ENCODE peak calls at places on chromosomes 11 and 22, in seven cellular contexts. D is IMR-90, G is MV-4-11, J is hippocampal formation, B is Caki2, Z is NCI-H2081, F is PC-3. V is an unnamed sample.

GRCh38 chr22:37314315-37315046 is 32.2 kb downstream of the CYTH4 start:
- DNase-seq in F (no peak), G (no peak), B (no peak), J (no peak), D (no peak), Z (no peak), V (no peak)

GRCh38 chr11:27248430-27249207 is 114.4 kb downstream of the CCDC34 start:
- DNase-seq in D (no peak), B (no peak), J (no peak), F (no peak), G (no peak), Z (no peak), V (no peak)

GRCh38 chr11:17877886-17878285 is 135.0 kb downstream of the SERGEF start:
- DNase-seq in F (no peak), G (no peak), D (no peak), J (no peak), Z (no peak), B (no peak), V (no peak)

GRCh38 chr11:111324277-111324720 is 26.0 kb downstream of the POU2AF3 start:
- DNase-seq in J (no peak), F (peak), B (no peak), G (no peak), Z (no peak), D (peak), V (peak)

GRCh38 chr11:117443269-117444186 is 115.9 kb downstream of the CEP164 start:
- DNase-seq in D (peak), J (peak), Z (peak), F (peak), B (no peak), G (peak), V (peak)

GRCh38 chr11:35404397-35404775 is 15.0 kb downstream of the SLC1A2 start:
- DNase-seq in F (peak), D (peak), Z (no peak), G (peak), J (peak), B (no peak), V (peak)

GRCh38 chr11:33452806-33453205 is 195.6 kb downstream of the HIPK3 start:
- DNase-seq in B (no peak), Z (no peak), J (no peak), F (peak), D (peak), G (no peak), V (peak)

GRCh38 chr11:123057604-123058305 is 4.2 kb downstream of the HSPA8 start:
- DNase-seq in J (no peak), G (no peak), B (no peak), D (no peak), F (no peak), Z (no peak), V (peak)

GRCh38 chr11:61149624-61150615 is 11.3 kb downstream of the VPS37C start:
- DNase-seq in Z (no peak), G (no peak), F (peak), D (peak), B (no peak), J (no peak), V (peak)

GRCh38 chr11:14422052-14422813 is 63.2 kb upstream of the RRAS2 start:
- DNase-seq in Z (peak), G (no peak), B (peak), J (peak), D (peak), F (peak), V (peak)

GRCh38 chr11:36352919-36353318 is 56.8 kb downstream of the PRR5L start:
- DNase-seq in G (peak), Z (no peak), F (no peak), J (no peak), D (no peak), B (no peak), V (no peak)

GRCh38 chr11:106917973-106918372 is 100.3 kb downstream of the GUCY1A2 start:
- DNase-seq in D (peak), Z (peak), G (no peak), B (no peak), F (peak), J (no peak), V (peak)

GRCh38 chr11:121235057-121235456 is 57.5 kb upstream of the SC5D start:
- DNase-seq in B (no peak), Z (no peak), F (no peak), G (no peak), D (no peak), J (no peak), V (no peak)

GRCh38 chr11:130648601-130649000 is 200.2 kb downstream of the ADAMTS15 start:
- DNase-seq in J (no peak), B (no peak), Z (no peak), F (no peak), G (no peak), D (no peak), V (no peak)

GRCh38 chr22:20524004-20524481 is 16.6 kb downstream of the MED15 start:
- DNase-seq in F (peak), D (peak), G (no peak), B (peak), Z (peak), J (no peak), V (no peak)

GRCh38 chr11:61702701-61703312 is 22.6 kb downstream of the DAGLA start:
- DNase-seq in B (no peak), G (peak), D (no peak), J (no peak), Z (no peak), F (no peak), V (no peak)

GRCh38 chr11:67396587-67397398 is 4.9 kb downstream of the PPP1CA start:
- DNase-seq in G (no peak), D (no peak), J (no peak), B (no peak), F (no peak), Z (no peak), V (no peak)

GRCh38 chr22:27378343-27378800 is 423.2 kb downstream of the MN1 start:
- DNase-seq in J (no peak), D (no peak), Z (peak), F (no peak), B (no peak), G (no peak), V (no peak)

GRCh38 chr11:103936059-103936458 is 100.4 kb upstream of the DDI1 start:
- DNase-seq in Z (no peak), B (no peak), J (no peak), D (peak), F (peak), G (no peak), V (peak)

GRCh38 chr11:10933455-10934292 is 75.8 kb upstream of the ZBED5 start:
- DNase-seq in G (peak), B (peak), D (peak), J (peak), Z (peak), F (peak), V (peak)

GRCh38 chr11:26677566-26677965 is 44.3 kb downstream of the SLC5A12 start:
- DNase-seq in G (no peak), B (no peak), F (peak), Z (no peak), D (no peak), J (no peak), V (no peak)

GRCh38 chr11:105132716-105133511 is 6.7 kb downstream of the CARD18 start:
- DNase-seq in D (peak), G (no peak), Z (no peak), J (no peak), B (no peak), F (peak), V (peak)

GRCh38 chr11:64140101-64140500 is 25.8 kb downstream of the MACROD1 start:
- DNase-seq in F (no peak), D (no peak), B (no peak), G (no peak), Z (no peak), J (no peak), V (no peak)

GRCh38 chr11:115912484-115912945 is 408.3 kb upstream of the CADM1 start:
- DNase-seq in D (peak), J (peak), F (no peak), B (peak), G (peak), Z (peak), V (no peak)

GRCh38 chr11:64879226-64879900 is 942 bp upstream of the EHD1 start:
- DNase-seq in F (no peak), B (no peak), D (no peak), J (peak), G (peak), Z (no peak), V (no peak)

GRCh38 chr11:3674189-3674588 is 3.0 kb upstream of the CHRNA10 start:
- DNase-seq in B (peak), J (no peak), F (peak), D (peak), Z (no peak), G (no peak), V (peak)

GRCh38 chr22:38038890-38039812 is 18.1 kb upstream of the PICK1 start:
- DNase-seq in G (no peak), Z (no peak), B (no peak), F (no peak), D (no peak), J (no peak), V (peak)

GRCh38 chr11:119108151-119108856 is 1.2 kb downstream of the C2CD2L start:
- DNase-seq in G (peak), B (no peak), F (peak), Z (peak), D (peak), J (no peak), V (peak)

GRCh38 chr11:19216021-19216420 is 14.2 kb upstream of the CSRP3 start:
- DNase-seq in D (no peak), B (no peak), F (no peak), Z (no peak), J (no peak), G (no peak), V (no peak)

GRCh38 chr11:43992138-43992537 is 49.7 kb downstream of the C11orf96 start:
- DNase-seq in D (no peak), B (no peak), F (no peak), Z (peak), G (no peak), J (no peak), V (no peak)

GRCh38 chr11:37988031-37988430 is 1390.0 kb upstream of the RAG2 start:
- DNase-seq in G (no peak), J (no peak), D (peak), B (no peak), Z (no peak), F (no peak), V (peak)

GRCh38 chr11:13119361-13119760 is 110.2 kb downstream of the RASSF10 start:
- DNase-seq in G (no peak), F (peak), B (no peak), D (peak), Z (no peak), J (no peak), V (peak)

GRCh38 chr22:19646383-19646782 is 67.9 kb upstream of the SEPTIN5 start:
- DNase-seq in F (no peak), G (no peak), D (no peak), Z (no peak), J (no peak), B (no peak), V (no peak)

GRCh38 chr11:7889985-7890384 is 41.1 kb downstream of the OR10A6 start:
- DNase-seq in B (no peak), D (no peak), Z (no peak), F (no peak), G (no peak), J (no peak), V (no peak)

GRCh38 chr11:67290801-67291200 is 1.7 kb downstream of the ANKRD13D start:
- DNase-seq in D (no peak), F (no peak), J (no peak), G (peak), B (no peak), Z (no peak), V (no peak)

GRCh38 chr22:49936018-49936972 is 17.9 kb downstream of the CRELD2 start:
- DNase-seq in F (peak), D (peak), B (peak), Z (peak), J (peak), G (peak), V (peak)

V was measured in EH.